ENCODE peak calls at places on chromosomes 1 and 21, in four cellular contexts. V is prostate gland, L is transverse colon, W is ovary. Y is an unnamed sample. For H3K27me3, the result is how much of the 10 kb centered on the place peaks cover.

GRCh38 chr1:65009724-65010420 is 43.5 kb upstream of the JAK1 start:
- DNase-seq in V (no peak), L (no peak), W (no peak), Y (no peak)

GRCh38 chr1:41338820-41339219 is 22.4 kb upstream of the FOXO6 start:
- DNase-seq in V (no peak), L (no peak), W (no peak), Y (no peak)

GRCh38 chr1:66422804-66423203 is 111.1 kb upstream of the SGIP1 start:
- DNase-seq in V (no peak), L (no peak), W (no peak), Y (no peak)

GRCh38 chr1:161158316-161159016 is 834 bp upstream of the USP21 start:
- DNase-seq in V (no peak), L (no peak), W (no peak), Y (no peak)

GRCh38 chr21:38440746-38441145 is 57.5 kb downstream of the ERG start:
- DNase-seq in V (no peak), L (no peak), W (no peak), Y (peak)

GRCh38 chr1:109959974-109960744 is 24.4 kb upstream of the AHCYL1 start:
- DNase-seq in V (no peak), L (no peak), W (no peak), Y (no peak)

GRCh38 chr1:26094076-26094669 is 17.5 kb upstream of the PDIK1L start:
- DNase-seq in V (no peak), L (no peak), W (no peak), Y (no peak)

GRCh38 chr1:186566140-186566850 is 105.4 kb upstream of the PDC start:
- DNase-seq in V (no peak), L (no peak), W (no peak), Y (peak)

GRCh38 chr1:223846668-223847007 is 891 bp upstream of the TP53BP2 start:
- DNase-seq in V (peak), L (peak), W (peak), Y (no peak)

GRCh38 chr1:230334447-230334837 is 91.7 kb downstream of the PGBD5 start:
- DNase-seq in V (no peak), L (no peak), W (no peak), Y (no peak)

GRCh38 chr1:153643825-153644224 is 10.0 kb downstream of the CHTOP start:
- DNase-seq in V (no peak), L (no peak), W (no peak), Y (no peak)

GRCh38 chr1:61743432-61743705 is 1.1 kb downstream of the PATJ start:
- DNase-seq in V (no peak), L (no peak), W (no peak), Y (no peak)

GRCh38 chr1:184879876-184880275 is 94.4 kb downstream of the NIBAN1 start:
- DNase-seq in V (no peak), L (no peak), W (no peak), Y (no peak)

GRCh38 chr1:79326875-79327274 is 320.3 kb upstream of the ADGRL4 start:
- DNase-seq in V (no peak), L (no peak), W (no peak), Y (no peak)

GRCh38 chr1:229005097-229005496 is 265.8 kb upstream of the RAB4A start:
- DNase-seq in V (no peak), L (no peak), W (no peak), Y (no peak)

GRCh38 chr1:9166289-9167235 is 37.7 kb upstream of the GPR157 start:
- DNase-seq in V (no peak), L (no peak), W (no peak), Y (peak)

GRCh38 chr1:175734642-175735041 is 8.8 kb downstream of the TNR start:
- DNase-seq in V (no peak), L (no peak), W (no peak), Y (no peak)

GRCh38 chr21:31946236-31946635 is 73.4 kb downstream of the HUNK start:
- DNase-seq in V (no peak), L (no peak), W (no peak), Y (no peak)

GRCh38 chr1:61092643-61093042 is 10.3 kb downstream of the NFIA start:
- DNase-seq in V (no peak), L (no peak), W (no peak), Y (no peak)

GRCh38 chr1:199855580-199855979 is 171.9 kb upstream of the NR5A2 start:
- DNase-seq in V (no peak), L (no peak), W (no peak), Y (peak)

GRCh38 chr1:217106231-217106630 is 383.0 kb upstream of the ESRRG start:
- DNase-seq in V (no peak), L (no peak), W (no peak), Y (no peak)

GRCh38 chr1:70627910-70628309 is 216.8 kb downstream of the CTH start:
- DNase-seq in V (no peak), L (no peak), W (no peak), Y (no peak)

GRCh38 chr1:168987923-168988322 is 118.6 kb upstream of the ATP1B1 start:
- DNase-seq in V (no peak), L (no peak), W (no peak), Y (no peak)

GRCh38 chr1:204959374-204959773 is 83.6 kb upstream of the CNTN2 start:
- DNase-seq in V (no peak), L (no peak), W (no peak), Y (no peak)

GRCh38 chr1:6956488-6957159 is 171.4 kb downstream of the CAMTA1 start:
- DNase-seq in V (no peak), L (no peak), W (no peak), Y (no peak)

GRCh38 chr1:26949926-26950319 is 10.3 kb downstream of the KDF1 start:
- DNase-seq in V (no peak), L (no peak), W (no peak), Y (no peak)

GRCh38 chr21:39645331-39645730 is 32.6 kb downstream of the B3GALT5 start:
- DNase-seq in V (no peak), L (no peak), W (no peak), Y (no peak)

GRCh38 chr1:161379071-161379470 is 11.4 kb upstream of the CFAP126 start:
- DNase-seq in V (no peak), L (no peak), W (no peak), Y (no peak)

GRCh38 chr1:99264201-99265021 is at the start of gene PLPPR4:
- DNase-seq in V (no peak), L (peak), W (no peak), Y (peak)

GRCh38 chr1:234039603-234040002 is 135.1 kb downstream of the SLC35F3 start:
- DNase-seq in V (no peak), L (no peak), W (no peak), Y (no peak)

GRCh38 chr1:44135896-44136295 is 5.5 kb downstream of the KLF18 start:
- DNase-seq in V (no peak), L (no peak), W (no peak), Y (no peak)

GRCh38 chr1:154186177-154186576 is 5.7 kb downstream of the TPM3 start:
- DNase-seq in V (peak), L (peak), W (no peak), Y (peak)

GRCh38 chr1:182119631-182120030 is 58.1 kb upstream of the ZNF648 start:
- DNase-seq in V (no peak), L (no peak), W (no peak), Y (no peak)

GRCh38 chr21:17343055-17343454 is 169.8 kb upstream of the CXADR start:
- DNase-seq in V (no peak), L (no peak), W (no peak), Y (peak)

GRCh38 chr1:87826639-87827345 is 498.1 kb downstream of the LMO4 start:
- DNase-seq in V (no peak), L (peak), W (peak), Y (peak)

GRCh38 chr1:4346141-4346540 is 308.3 kb upstream of the AJAP1 start:
- DNase-seq in V (no peak), L (no peak), W (no peak), Y (no peak)

GRCh38 chr1:62391369-62391971 is 45.4 kb upstream of the USP1 start:
- DNase-seq in V (no peak), L (peak), W (no peak), Y (peak)

GRCh38 chr1:183330335-183330734 is 87.8 kb downstream of the NMNAT2 start:
- DNase-seq in V (no peak), L (no peak), W (no peak), Y (no peak)

GRCh38 chr1:16631248-16632043 is 18.1 kb upstream of the NBPF1 start:
- DNase-seq in V (no peak), L (peak), W (peak), Y (no peak)

GRCh38 chr1:16625497-16626408 is 12.4 kb upstream of the NBPF1 start:
- DNase-seq in V (no peak), L (peak), W (peak), Y (no peak)

GRCh38 chr1:16628361-16629111 is 15.2 kb upstream of the NBPF1 start:
- DNase-seq in V (no peak), L (peak), W (no peak), Y (no peak)

GRCh38 chr1:16630661-16631247 is 17.4 kb upstream of the NBPF1 start:
- DNase-seq in V (no peak), L (peak), W (no peak), Y (no peak)
- TF ChIP-seq POLR2A in V (no peak), L (no peak), W (no peak), Y (no peak)

GRCh38 chr1:202709276-202710041 is 795 bp downstream of the SYT2 start:
- DNase-seq in V (no peak), L (no peak), W (no peak), Y (no peak)

GRCh38 chr1:202708456-202709275 is 1.6 kb downstream of the SYT2 start:
- DNase-seq in V (no peak), L (no peak), W (no peak), Y (no peak)

GRCh38 chr1:202704601-202705000 is 5.7 kb downstream of the SYT2 start:
- DNase-seq in V (no peak), L (no peak), W (no peak), Y (no peak)

GRCh38 chr1:202710070-202711025 is at the start of gene SYT2:
- DNase-seq in V (no peak), L (peak), W (peak), Y (peak)

DNA sequence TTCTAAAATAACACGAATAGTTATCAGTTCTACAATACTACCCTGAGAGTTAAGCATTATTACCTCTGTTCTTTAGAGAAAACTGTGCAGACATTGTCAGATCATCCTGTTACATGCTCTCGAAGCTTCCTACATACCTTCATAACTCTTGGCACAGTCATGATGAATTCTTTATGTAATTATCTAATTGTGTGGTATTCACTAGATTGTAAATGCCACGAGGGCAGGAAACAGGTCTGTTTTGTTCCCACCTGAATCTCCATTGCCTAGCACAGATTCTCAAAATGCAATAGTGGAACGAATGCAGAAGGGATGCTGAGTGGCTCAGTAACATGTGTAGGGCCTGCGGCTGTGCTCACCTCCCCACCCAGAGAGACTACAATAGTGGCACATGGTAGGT is 3.4 kb downstream of the SYT2 start:
- DNase-seq in V (no peak), L (no peak), W (no peak), Y (no peak)
- H3K27me3 ChIP-seq in V (under half), L (half or more), W (under half), Y (half or more)

GRCh38 chr1:156894001-156894400 is 483 bp downstream of the PEAR1 start:
- DNase-seq in V (no peak), L (no peak), W (no peak), Y (peak)

GRCh38 chr1:156895927-156896326 is 2.4 kb downstream of the PEAR1 start:
- DNase-seq in V (no peak), L (no peak), W (no peak), Y (no peak)

GRCh38 chr1:156895408-156895874 is 1.9 kb downstream of the PEAR1 start:
- DNase-seq in V (no peak), L (no peak), W (no peak), Y (no peak)

GRCh38 chr1:156893048-156893953 is at the start of gene PEAR1:
- DNase-seq in V (no peak), L (no peak), W (peak), Y (peak)

GRCh38 chr1:156894711-156895407 is 1.3 kb downstream of the PEAR1 start:
- DNase-seq in V (no peak), L (no peak), W (no peak), Y (peak)
- TF ChIP-seq POLR2A in V (no peak), L (no peak), W (no peak), Y (peak)

GRCh38 chr1:2133879-2134215 is 60.7 kb downstream of the FAAP20 start:
- DNase-seq in V (no peak), L (no peak), W (no peak), Y (no peak)
- H3K27me3 ChIP-seq in V (under half), L (under half), W (under half), Y (under half)

DNA sequence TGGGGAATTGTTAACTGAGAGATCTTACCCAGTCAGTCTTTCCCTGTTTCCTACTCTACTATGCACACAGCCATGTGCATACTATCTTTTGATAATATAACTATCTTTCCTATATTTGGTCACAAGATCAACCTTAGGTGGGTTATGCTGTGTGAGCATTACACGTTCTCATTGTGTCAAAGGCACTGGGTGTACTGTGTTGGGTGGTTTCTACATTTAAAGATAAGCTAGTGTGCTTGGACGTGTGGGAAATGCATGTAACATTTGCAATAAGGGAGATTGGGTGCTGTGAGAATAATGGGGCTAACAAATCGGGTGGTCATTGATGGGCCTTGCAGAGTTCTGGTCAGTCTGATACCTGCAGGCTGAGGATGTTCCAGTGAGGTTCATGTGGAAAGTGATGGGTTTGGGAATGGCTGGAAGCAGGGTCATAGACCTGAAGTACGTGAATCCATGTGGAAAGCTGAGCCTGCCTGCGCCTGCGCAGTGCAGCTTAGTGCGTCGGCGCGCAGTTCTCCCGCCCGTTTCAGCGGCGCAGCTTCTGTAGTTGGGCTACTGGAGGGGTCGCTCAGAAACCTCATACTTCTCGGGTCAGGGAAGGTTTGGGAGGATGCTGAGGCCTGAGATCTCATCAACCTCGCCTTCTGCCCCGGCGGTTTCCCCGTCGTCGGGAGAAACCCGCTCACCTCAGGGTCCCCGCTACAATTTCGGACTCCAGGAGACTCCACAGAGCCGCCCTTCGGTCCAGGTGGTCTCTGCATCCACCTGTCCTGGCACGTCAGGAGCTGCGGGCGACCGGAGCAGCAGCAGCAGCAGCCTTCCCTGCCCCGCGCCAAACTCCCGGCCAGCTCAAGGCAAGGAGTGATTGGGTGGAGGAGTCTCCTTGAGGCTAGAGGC is at the start of gene MSH4:
- DNase-seq in V (no peak), L (no peak), W (peak), Y (no peak)
- TF ChIP-seq POLR2A in V (no peak), L (peak), W (no peak), Y (no peak)

GRCh38 chr1:10784998-10785854 is 11.2 kb downstream of the CASZ1 start:
- DNase-seq in V (no peak), L (no peak), W (no peak), Y (no peak)
- H3K27me3 ChIP-seq in V (under half), L (under half), W (under half), Y (under half)

GRCh38 chr1:226738421-226738994 is 574 bp downstream of the ITPKB start:
- DNase-seq in V (no peak), L (peak), W (peak), Y (peak)
- TF ChIP-seq POLR2A in V (no peak), L (no peak), W (no peak), Y (no peak)

GRCh38 chr1:29515188-29515955 is 279.1 kb downstream of the PTPRU start:
- DNase-seq in V (no peak), L (no peak), W (no peak), Y (no peak)
- H3K27me3 ChIP-seq in V (under half), L (under half), W (under half), Y (under half)

DNA sequence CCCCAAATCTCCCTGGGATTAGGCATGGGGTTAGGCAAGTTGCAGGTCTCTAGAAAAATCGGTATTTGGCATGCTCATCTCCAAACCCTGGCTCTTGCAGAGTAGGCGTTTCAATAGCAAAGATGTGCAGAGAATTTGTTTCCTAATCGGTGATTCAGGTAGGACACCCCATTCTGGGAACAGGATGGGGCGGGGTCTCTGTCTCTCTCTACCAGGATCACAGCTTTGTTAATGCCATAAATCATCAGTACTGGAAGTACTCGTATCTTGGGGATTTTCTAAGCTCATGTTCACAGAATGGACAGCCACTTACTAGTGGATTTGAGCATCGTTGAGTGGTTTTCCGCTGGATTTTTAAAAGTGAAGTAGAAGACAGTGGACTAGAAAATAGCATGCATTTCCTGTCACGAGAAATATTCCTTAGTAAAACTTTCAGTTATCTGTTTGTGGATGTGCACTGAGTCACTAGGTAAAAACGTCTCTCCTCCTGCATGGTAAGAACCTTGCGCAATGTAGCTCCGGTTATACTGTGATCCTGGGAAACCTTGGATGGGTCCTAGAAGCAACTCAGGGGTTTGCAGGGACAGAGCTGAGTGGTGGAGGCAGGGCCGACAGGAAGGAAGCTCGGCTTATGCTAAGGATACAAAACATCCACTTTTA is 5.1 kb downstream of the TMEM51 start:
- DNase-seq in V (no peak), L (no peak), W (no peak), Y (no peak)
- TF ChIP-seq POLR2A in V (no peak), L (no peak), W (no peak), Y (no peak)